ENCODE peak calls at places on chromosomes 11 and 22, in six cellular contexts. One of them, this sample, is unnamed.

GRCh38 chr11:113991718-113992458 is 17.0 kb downstream of the HTR3A start:
- DNase-seq in body of pancreas: peak
- DNase-seq in PC-3: peak
- DNase-seq in chondrocyte: no peak
- DNase-seq in colonic mucosa: no peak
- DNase-seq in AG04450: no peak
- DNase-seq in this sample: no peak

GRCh38 chr22:27032121-27032761 is 374.9 kb downstream of the MIAT start:
- DNase-seq in body of pancreas: peak
- DNase-seq in PC-3: no peak
- DNase-seq in chondrocyte: no peak
- DNase-seq in colonic mucosa: no peak
- DNase-seq in AG04450: no peak
- DNase-seq in this sample: no peak

GRCh38 chr11:16194566-16194965 is 161.8 kb downstream of the SOX6 start:
- DNase-seq in body of pancreas: no peak
- DNase-seq in PC-3: no peak
- DNase-seq in chondrocyte: no peak
- DNase-seq in colonic mucosa: no peak
- DNase-seq in AG04450: no peak
- DNase-seq in this sample: no peak

GRCh38 chr22:30183861-30184278 is 62.7 kb downstream of the LIF start:
- DNase-seq in body of pancreas: no peak
- DNase-seq in PC-3: no peak
- DNase-seq in chondrocyte: no peak
- DNase-seq in colonic mucosa: no peak
- DNase-seq in AG04450: no peak
- DNase-seq in this sample: no peak

GRCh38 chr22:32474635-32475427 is at the start of gene FBXO7:
- DNase-seq in body of pancreas: peak
- DNase-seq in PC-3: peak
- DNase-seq in chondrocyte: peak
- DNase-seq in colonic mucosa: peak
- DNase-seq in AG04450: peak
- DNase-seq in this sample: peak

GRCh38 chr22:30298005-30298701 is 8.8 kb upstream of the CASTOR1 start:
- DNase-seq in body of pancreas: peak
- DNase-seq in PC-3: peak
- DNase-seq in chondrocyte: no peak
- DNase-seq in colonic mucosa: peak
- DNase-seq in AG04450: no peak
- DNase-seq in this sample: no peak

GRCh38 chr11:67177399-67178281 is 58.6 kb downstream of the KDM2A start:
- DNase-seq in body of pancreas: no peak
- DNase-seq in PC-3: no peak
- DNase-seq in chondrocyte: no peak
- DNase-seq in colonic mucosa: no peak
- DNase-seq in AG04450: no peak
- DNase-seq in this sample: no peak

GRCh38 chr22:23100124-23100801 is 29.9 kb downstream of the GNAZ start:
- DNase-seq in body of pancreas: no peak
- DNase-seq in PC-3: no peak
- DNase-seq in chondrocyte: no peak
- DNase-seq in colonic mucosa: no peak
- DNase-seq in AG04450: no peak
- DNase-seq in this sample: no peak

GRCh38 chr11:73950869-73951710 is at the start of gene DNAJB13:
- DNase-seq in body of pancreas: peak
- DNase-seq in PC-3: peak
- DNase-seq in chondrocyte: no peak
- DNase-seq in colonic mucosa: no peak
- DNase-seq in AG04450: no peak
- DNase-seq in this sample: no peak

GRCh38 chr11:14300661-14301304 is 58.2 kb downstream of the RRAS2 start:
- DNase-seq in body of pancreas: peak
- DNase-seq in PC-3: peak
- DNase-seq in chondrocyte: no peak
- DNase-seq in colonic mucosa: peak
- DNase-seq in AG04450: no peak
- DNase-seq in this sample: peak

GRCh38 chr11:132373405-132374141 is 1003.2 kb downstream of the NTM start:
- DNase-seq in body of pancreas: no peak
- DNase-seq in PC-3: no peak
- DNase-seq in chondrocyte: no peak
- DNase-seq in colonic mucosa: no peak
- DNase-seq in AG04450: no peak
- DNase-seq in this sample: no peak

GRCh38 chr11:62953811-62954210 is 31.0 kb downstream of the SLC22A6 start:
- DNase-seq in body of pancreas: no peak
- DNase-seq in PC-3: peak
- DNase-seq in chondrocyte: no peak
- DNase-seq in colonic mucosa: no peak
- DNase-seq in AG04450: no peak
- DNase-seq in this sample: no peak

GRCh38 chr11:78795862-78796261 is 221.2 kb upstream of the NARS2 start:
- DNase-seq in body of pancreas: no peak
- DNase-seq in PC-3: peak
- DNase-seq in chondrocyte: no peak
- DNase-seq in colonic mucosa: no peak
- DNase-seq in AG04450: no peak
- DNase-seq in this sample: no peak

GRCh38 chr11:134332189-134332631 is 422 bp downstream of the GLB1L2 start:
- DNase-seq in body of pancreas: peak
- DNase-seq in PC-3: no peak
- DNase-seq in chondrocyte: no peak
- DNase-seq in colonic mucosa: peak
- DNase-seq in AG04450: no peak
- DNase-seq in this sample: no peak

GRCh38 chr11:113474362-113475159 is 637 bp downstream of the DRD2 start:
- DNase-seq in body of pancreas: peak
- DNase-seq in PC-3: peak
- DNase-seq in chondrocyte: no peak
- DNase-seq in colonic mucosa: peak
- DNase-seq in AG04450: peak
- DNase-seq in this sample: peak

GRCh38 chr22:24053481-24054226 is 42.5 kb downstream of the CABIN1 start:
- DNase-seq in body of pancreas: no peak
- DNase-seq in PC-3: no peak
- DNase-seq in chondrocyte: no peak
- DNase-seq in colonic mucosa: no peak
- DNase-seq in AG04450: no peak
- DNase-seq in this sample: no peak

GRCh38 chr22:20956258-20957117 is 10.6 kb upstream of the AIFM3 start:
- DNase-seq in body of pancreas: peak
- DNase-seq in PC-3: peak
- DNase-seq in chondrocyte: no peak
- DNase-seq in colonic mucosa: peak
- DNase-seq in AG04450: no peak
- DNase-seq in this sample: no peak

GRCh38 chr11:74672956-74673895 is 58.0 kb downstream of the CHRDL2 start:
- DNase-seq in body of pancreas: peak
- DNase-seq in PC-3: peak
- DNase-seq in chondrocyte: no peak
- DNase-seq in colonic mucosa: peak
- DNase-seq in AG04450: peak
- DNase-seq in this sample: no peak

GRCh38 chr11:64759131-64759721 is 548 bp downstream of the PYGM start:
- DNase-seq in body of pancreas: no peak
- DNase-seq in PC-3: no peak
- DNase-seq in chondrocyte: peak
- DNase-seq in colonic mucosa: no peak
- DNase-seq in AG04450: no peak
- DNase-seq in this sample: no peak

GRCh38 chr22:30243671-30244465 is 2.7 kb downstream of the LIF start:
- DNase-seq in body of pancreas: no peak
- DNase-seq in PC-3: no peak
- DNase-seq in chondrocyte: no peak
- DNase-seq in colonic mucosa: no peak
- DNase-seq in AG04450: no peak
- DNase-seq in this sample: no peak

GRCh38 chr11:66745356-66746235 is 16.6 kb upstream of the SPTBN2 start:
- DNase-seq in body of pancreas: peak
- DNase-seq in PC-3: peak
- DNase-seq in chondrocyte: no peak
- DNase-seq in colonic mucosa: peak
- DNase-seq in AG04450: no peak
- DNase-seq in this sample: no peak

GRCh38 chr11:70547821-70548670 is 149.7 kb downstream of the CTTN start:
- DNase-seq in body of pancreas: no peak
- DNase-seq in PC-3: no peak
- DNase-seq in chondrocyte: no peak
- DNase-seq in colonic mucosa: peak
- DNase-seq in AG04450: no peak
- DNase-seq in this sample: no peak

GRCh38 chr11:120744016-120744994 is 232.8 kb downstream of the GRIK4 start:
- DNase-seq in body of pancreas: no peak
- DNase-seq in PC-3: peak
- DNase-seq in chondrocyte: no peak
- DNase-seq in colonic mucosa: no peak
- DNase-seq in AG04450: no peak
- DNase-seq in this sample: no peak

GRCh38 chr11:69173925-69174591 is 18.3 kb downstream of the SMIM38 start:
- DNase-seq in body of pancreas: no peak
- DNase-seq in PC-3: no peak
- DNase-seq in chondrocyte: peak
- DNase-seq in colonic mucosa: no peak
- DNase-seq in AG04450: peak
- DNase-seq in this sample: no peak

GRCh38 chr11:118436639-118437045 is 350 bp downstream of the KMT2A start:
- DNase-seq in body of pancreas: peak
- DNase-seq in PC-3: peak
- DNase-seq in chondrocyte: no peak
- DNase-seq in colonic mucosa: no peak
- DNase-seq in AG04450: no peak
- DNase-seq in this sample: no peak

GRCh38 chr11:123011510-123011909 is 29.9 kb upstream of the BSX start:
- DNase-seq in body of pancreas: no peak
- DNase-seq in PC-3: no peak
- DNase-seq in chondrocyte: no peak
- DNase-seq in colonic mucosa: no peak
- DNase-seq in AG04450: no peak
- DNase-seq in this sample: no peak

GRCh38 chr11:85182437-85183109 is 444.6 kb downstream of the DLG2 start:
- DNase-seq in body of pancreas: no peak
- DNase-seq in PC-3: peak
- DNase-seq in chondrocyte: no peak
- DNase-seq in colonic mucosa: no peak
- DNase-seq in AG04450: no peak
- DNase-seq in this sample: no peak

GRCh38 chr11:32613500-32614151 is 30.0 kb downstream of the EIF3M start:
- DNase-seq in body of pancreas: no peak
- DNase-seq in PC-3: no peak
- DNase-seq in chondrocyte: no peak
- DNase-seq in colonic mucosa: no peak
- DNase-seq in AG04450: no peak
- DNase-seq in this sample: no peak

GRCh38 chr11:32610926-32611325 is 27.3 kb downstream of the EIF3M start:
- DNase-seq in body of pancreas: no peak
- DNase-seq in PC-3: no peak
- DNase-seq in chondrocyte: no peak
- DNase-seq in colonic mucosa: no peak
- DNase-seq in AG04450: no peak
- DNase-seq in this sample: no peak

GRCh38 chr11:32616903-32617302 is 33.3 kb downstream of the EIF3M start:
- DNase-seq in body of pancreas: no peak
- DNase-seq in PC-3: no peak
- DNase-seq in chondrocyte: no peak
- DNase-seq in colonic mucosa: no peak
- DNase-seq in AG04450: no peak
- DNase-seq in this sample: no peak

DNA sequence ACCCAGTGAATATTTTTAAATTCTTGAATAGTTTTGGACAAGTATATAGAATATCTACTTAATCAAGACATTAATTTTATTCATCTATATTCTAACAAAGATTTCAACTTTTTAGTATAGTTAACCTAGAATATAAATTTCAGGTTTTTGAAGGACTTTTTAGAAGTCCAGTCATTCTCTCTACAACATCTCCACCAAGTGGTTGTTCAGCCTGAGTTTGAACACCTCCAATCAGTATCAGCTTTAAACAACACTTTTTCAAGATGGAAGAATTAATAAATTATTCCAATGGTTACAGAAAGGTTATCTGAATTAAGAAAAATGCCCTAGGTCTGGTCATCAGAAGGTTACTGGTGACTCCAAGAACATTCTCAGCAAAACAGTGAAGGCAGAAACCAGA is 31.8 kb downstream of the EIF3M start:
- DNase-seq in body of pancreas: no peak
- DNase-seq in PC-3: peak
- DNase-seq in chondrocyte: no peak
- DNase-seq in colonic mucosa: no peak
- DNase-seq in AG04450: no peak
- DNase-seq in this sample: no peak
- TF ChIP-seq CTCF in body of pancreas: no peak
- TF ChIP-seq CTCF in PC-3: peak
- TF ChIP-seq CTCF in chondrocyte: peak
- TF ChIP-seq CTCF in colonic mucosa: no peak
- TF ChIP-seq CTCF in AG04450: peak
- TF ChIP-seq CTCF in this sample: no peak

GRCh38 chr11:6475936-6476335 is 2.2 kb upstream of the TRIM3 start:
- DNase-seq in body of pancreas: peak
- DNase-seq in PC-3: peak
- DNase-seq in chondrocyte: no peak
- DNase-seq in colonic mucosa: no peak
- DNase-seq in AG04450: no peak
- DNase-seq in this sample: no peak
- TF ChIP-seq CTCF in body of pancreas: no peak
- TF ChIP-seq CTCF in PC-3: peak
- TF ChIP-seq CTCF in chondrocyte: no peak
- TF ChIP-seq CTCF in colonic mucosa: no peak
- TF ChIP-seq CTCF in AG04450: no peak
- TF ChIP-seq CTCF in this sample: no peak

DNA sequence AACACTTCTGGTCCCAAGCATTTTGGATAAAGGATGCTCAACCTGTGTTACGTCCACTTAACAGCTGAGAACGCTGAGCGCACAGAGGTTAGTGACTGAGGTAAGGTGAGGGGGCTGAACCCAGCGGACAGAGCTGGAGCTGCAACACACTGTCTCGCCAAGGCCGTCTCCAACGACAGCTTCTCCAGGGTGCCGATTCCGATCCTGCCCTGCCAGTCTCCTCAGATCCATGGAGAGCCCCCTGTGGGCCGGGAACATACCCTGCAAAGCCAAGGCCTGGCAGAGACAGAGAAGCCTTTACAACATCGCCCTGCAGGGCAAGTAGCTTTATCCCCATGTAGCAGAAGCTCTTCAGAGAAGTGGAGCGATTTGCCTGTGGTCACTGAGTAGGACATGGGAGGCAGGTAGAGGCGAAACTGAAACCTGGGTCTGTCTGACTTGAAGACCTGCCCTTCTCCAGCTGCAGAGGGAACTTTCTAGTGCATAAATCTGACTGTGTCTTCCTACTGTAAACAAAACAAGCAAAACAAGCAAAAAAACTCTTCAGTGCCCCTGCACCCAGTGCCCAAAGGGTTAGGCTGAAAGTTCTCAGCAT is 72.8 kb downstream of the SCUBE1 start:
- DNase-seq in body of pancreas: no peak
- DNase-seq in PC-3: peak
- DNase-seq in chondrocyte: no peak
- DNase-seq in colonic mucosa: no peak
- DNase-seq in AG04450: no peak
- DNase-seq in this sample: no peak
- TF ChIP-seq CTCF in body of pancreas: no peak
- TF ChIP-seq CTCF in PC-3: peak
- TF ChIP-seq CTCF in chondrocyte: peak
- TF ChIP-seq CTCF in colonic mucosa: no peak
- TF ChIP-seq CTCF in AG04450: peak
- TF ChIP-seq CTCF in this sample: no peak

GRCh38 chr22:46835693-46836092 is 73.2 kb downstream of the TBC1D22A start:
- DNase-seq in body of pancreas: no peak
- DNase-seq in PC-3: no peak
- DNase-seq in chondrocyte: no peak
- DNase-seq in colonic mucosa: no peak
- DNase-seq in AG04450: no peak
- DNase-seq in this sample: no peak
- TF ChIP-seq CTCF in body of pancreas: no peak
- TF ChIP-seq CTCF in PC-3: no peak
- TF ChIP-seq CTCF in chondrocyte: no peak
- TF ChIP-seq CTCF in colonic mucosa: no peak
- TF ChIP-seq CTCF in AG04450: no peak
- TF ChIP-seq CTCF in this sample: no peak